ENCODE peak calls at places on chromosomes 7 and 10, in six cellular contexts. C is IMR-90, Q is testis, H is GM10248, P is brain microvascular endothelial cell, G is GM23338. L is an unnamed sample.

GRCh38 chr10:133274751-133275682 is 1.7 kb downstream of the ADAM8 start:
- DNase-seq in C (no peak), Q (no peak), H (peak), P (no peak), G (no peak), L (peak)

GRCh38 chr7:76300210-76300731 is 2.2 kb upstream of the HSPB1 start:
- DNase-seq in C (peak), Q (no peak), H (no peak), P (peak), G (no peak), L (no peak)

GRCh38 chr10:132701099-132701845 is 84.7 kb downstream of the NKX6-2 start:
- DNase-seq in C (no peak), Q (no peak), H (no peak), P (no peak), G (no peak), L (no peak)

GRCh38 chr7:93873998-93874574 is 16.5 kb downstream of the TFPI2 start:
- DNase-seq in C (no peak), Q (no peak), H (no peak), P (no peak), G (peak), L (no peak)

GRCh38 chr10:43259248-43259980 is 7.5 kb downstream of the RASGEF1A start:
- DNase-seq in C (no peak), Q (no peak), H (no peak), P (no peak), G (no peak), L (peak)

GRCh38 chr7:138879356-138879755 is 81.4 kb upstream of the ATP6V0A4 start:
- DNase-seq in C (no peak), Q (no peak), H (no peak), P (no peak), G (no peak), L (no peak)

GRCh38 chr7:66330961-66331360 is 125.8 kb downstream of the TPST1 start:
- DNase-seq in C (peak), Q (peak), H (no peak), P (no peak), G (no peak), L (no peak)

GRCh38 chr10:6256439-6256838 is 53.7 kb downstream of the PFKFB3 start:
- DNase-seq in C (no peak), Q (no peak), H (no peak), P (no peak), G (no peak), L (no peak)

GRCh38 chr10:48684792-48685651 is at the start of gene WDFY4:
- DNase-seq in C (no peak), Q (no peak), H (peak), P (no peak), G (no peak), L (peak)

GRCh38 chr7:70923086-70923845 is 208.7 kb upstream of the GALNT17 start:
- DNase-seq in C (no peak), Q (no peak), H (no peak), P (no peak), G (no peak), L (no peak)

GRCh38 chr10:107915277-107915634 is 750.8 kb upstream of the SORCS1 start:
- DNase-seq in C (no peak), Q (peak), H (peak), P (no peak), G (peak), L (no peak)

GRCh38 chr10:62016477-62017140 is 115.1 kb downstream of the ARID5B start:
- DNase-seq in C (peak), Q (no peak), H (peak), P (no peak), G (no peak), L (no peak)

GRCh38 chr7:46900312-46901263 is 681.3 kb downstream of the TNS3 start:
- DNase-seq in C (peak), Q (no peak), H (no peak), P (no peak), G (no peak), L (no peak)

GRCh38 chr10:123848564-123849457 is 42.8 kb downstream of the CPXM2 start:
- DNase-seq in C (no peak), Q (no peak), H (no peak), P (no peak), G (no peak), L (peak)

GRCh38 chr10:7239312-7239985 is 171.4 kb downstream of the SFMBT2 start:
- DNase-seq in C (no peak), Q (no peak), H (no peak), P (no peak), G (no peak), L (no peak)

GRCh38 chr10:81036257-81036656 is 498.6 kb downstream of the SH2D4B start:
- DNase-seq in C (no peak), Q (no peak), H (peak), P (no peak), G (no peak), L (peak)

GRCh38 chr7:79176859-79177477 is 276.5 kb downstream of the MAGI2 start:
- DNase-seq in C (peak), Q (peak), H (peak), P (peak), G (peak), L (no peak)

GRCh38 chr7:154953006-154953684 is 49.8 kb downstream of the PAXIP1 start:
- DNase-seq in C (peak), Q (peak), H (peak), P (peak), G (peak), L (peak)

GRCh38 chr10:122307669-122308486 is 36.8 kb downstream of the BTBD16 start:
- DNase-seq in C (peak), Q (peak), H (peak), P (peak), G (no peak), L (peak)

GRCh38 chr7:69598081-69598486 is at the start of gene AUTS2:
- DNase-seq in C (peak), Q (peak), H (peak), P (peak), G (peak), L (peak)

GRCh38 chr10:17239671-17240460 is 11.8 kb downstream of the VIM start:
- DNase-seq in C (no peak), Q (no peak), H (no peak), P (no peak), G (no peak), L (no peak)

GRCh38 chr10:88288621-88289059 is 294.5 kb downstream of the RNLS start:
- DNase-seq in C (no peak), Q (no peak), H (no peak), P (no peak), G (no peak), L (peak)

GRCh38 chr10:18793951-18794350 is 134.7 kb downstream of the ARL5B start:
- DNase-seq in C (peak), Q (no peak), H (no peak), P (peak), G (peak), L (no peak)

GRCh38 chr10:64054392-64054791 is 533.2 kb downstream of the REEP3 start:
- DNase-seq in C (no peak), Q (no peak), H (no peak), P (no peak), G (no peak), L (no peak)

GRCh38 chr10:13659887-13660544 is 73.3 kb downstream of the PRPF18 start:
- DNase-seq in C (peak), Q (peak), H (peak), P (no peak), G (peak), L (peak)

GRCh38 chr10:104076743-104077160 is 8.9 kb downstream of the COL17A1 start:
- DNase-seq in C (peak), Q (peak), H (no peak), P (peak), G (peak), L (no peak)

GRCh38 chr10:79181227-79181626 is 112.5 kb downstream of the ZMIZ1 start:
- DNase-seq in C (no peak), Q (no peak), H (no peak), P (no peak), G (no peak), L (no peak)

GRCh38 chr10:64036996-64037666 is 515.9 kb downstream of the REEP3 start:
- DNase-seq in C (no peak), Q (no peak), H (no peak), P (no peak), G (no peak), L (no peak)

GRCh38 chr10:16948335-16948734 is 131.1 kb upstream of the RSU1 start:
- DNase-seq in C (no peak), Q (no peak), H (no peak), P (no peak), G (no peak), L (no peak)

GRCh38 chr10:91607661-91608442 is 25.0 kb downstream of the PPP1R3C start:
- DNase-seq in C (no peak), Q (peak), H (no peak), P (peak), G (no peak), L (no peak)

DNA sequence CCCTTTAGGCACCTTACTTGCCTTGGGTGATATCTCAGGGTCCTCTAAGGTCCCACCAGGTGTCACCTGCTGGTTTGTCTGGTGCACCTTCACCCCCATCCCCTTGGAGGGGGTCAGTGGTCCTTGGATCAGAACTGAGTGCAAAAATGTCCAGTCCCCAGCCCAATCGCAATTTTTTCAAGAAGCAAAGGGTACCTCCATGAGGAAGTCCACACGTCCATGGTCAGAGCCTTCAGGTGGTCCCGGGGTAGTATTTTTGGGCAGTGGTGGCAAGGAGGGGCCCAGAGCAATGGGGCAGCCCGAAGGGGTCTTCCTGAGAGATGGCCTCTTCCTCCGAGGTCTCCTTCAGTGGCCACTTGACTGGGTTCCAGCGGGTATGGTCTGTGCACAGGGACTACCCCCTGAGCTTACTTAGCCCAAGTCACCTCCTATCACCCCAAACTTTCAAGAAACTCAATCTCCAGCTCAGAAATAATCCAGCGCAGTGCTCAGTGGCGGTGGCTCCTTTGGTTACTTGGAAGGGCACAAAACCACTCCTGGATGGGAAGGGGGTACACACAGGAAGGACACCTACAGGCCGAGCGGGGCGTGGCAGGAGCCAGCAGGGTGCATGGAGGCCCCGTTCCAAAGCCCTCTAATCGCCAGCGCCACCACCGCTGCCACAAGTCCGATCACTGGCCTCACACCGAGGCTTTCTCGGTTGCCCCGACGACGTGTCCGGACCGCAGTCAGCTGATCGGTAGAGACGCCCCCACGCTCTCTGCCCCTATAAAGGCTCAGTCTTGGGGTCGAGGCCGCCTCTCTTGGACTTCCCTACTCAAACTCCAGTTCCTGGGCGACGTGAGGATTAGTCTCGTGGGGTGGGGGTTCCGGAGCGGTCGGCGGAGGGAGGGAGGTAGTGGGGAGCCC is 4.5 kb downstream of the SAP25 start:
- DNase-seq in C (no peak), Q (peak), H (peak), P (no peak), G (peak), L (peak)
- TF ChIP-seq CTCF in C (peak), Q (peak), H (peak), P (peak), G (peak), L (peak)

DNA sequence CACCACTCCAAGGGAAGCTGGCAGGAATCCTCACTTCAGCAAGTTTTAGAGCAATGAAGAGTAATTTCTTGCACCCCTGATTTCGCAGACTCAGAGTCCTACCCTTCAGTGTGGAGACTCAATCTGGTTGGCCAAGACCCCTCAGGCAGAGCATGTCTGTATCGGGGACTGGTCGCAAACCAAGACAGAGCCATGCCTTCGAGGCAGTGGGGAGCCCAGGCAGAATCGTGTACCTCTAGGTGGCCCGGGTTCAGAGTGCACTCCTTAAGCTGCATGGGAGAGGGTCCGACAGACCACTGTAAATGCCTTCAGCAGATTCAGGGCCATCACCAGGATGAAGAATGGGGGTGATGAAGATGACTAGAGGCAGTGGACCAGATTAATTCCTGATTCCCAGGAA is 94.9 kb downstream of the STRA8 start:
- DNase-seq in C (no peak), Q (no peak), H (no peak), P (no peak), G (no peak), L (no peak)
- TF ChIP-seq CTCF in C (no peak), Q (no peak), H (no peak), P (no peak), G (no peak), L (no peak)

DNA sequence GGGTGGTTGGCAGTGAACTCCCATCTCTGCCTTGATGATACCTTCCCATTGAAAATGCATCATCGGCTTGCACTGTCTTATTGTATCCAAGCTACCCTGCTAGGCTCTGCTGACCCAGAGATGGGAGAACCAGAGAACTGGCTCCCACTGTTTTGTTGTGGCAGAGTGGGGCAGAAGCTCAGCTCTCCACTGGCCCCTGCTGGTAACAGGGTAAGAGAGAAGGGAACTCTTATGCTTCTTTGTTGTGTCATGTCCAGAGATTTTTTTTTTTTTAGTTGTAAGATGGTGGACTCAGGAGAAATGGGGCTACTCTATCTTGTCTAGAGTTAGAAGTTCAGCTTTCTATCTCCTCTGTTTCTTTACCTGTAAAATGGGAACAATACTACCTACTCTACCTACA is 100.5 kb upstream of the SDK1 start:
- DNase-seq in C (peak), Q (peak), H (peak), P (peak), G (peak), L (peak)
- TF ChIP-seq CTCF in C (peak), Q (no peak), H (peak), P (peak), G (peak), L (peak)

GRCh38 chr7:87507446-87507845 is 32.0 kb upstream of the ABCB4 start:
- DNase-seq in C (no peak), Q (no peak), H (no peak), P (no peak), G (peak), L (no peak)

GRCh38 chr7:87510430-87510875 is 35.0 kb upstream of the ABCB4 start:
- DNase-seq in C (no peak), Q (no peak), H (no peak), P (no peak), G (peak), L (no peak)

GRCh38 chr7:87505557-87506242 is 30.2 kb upstream of the ABCB4 start:
- DNase-seq in C (no peak), Q (no peak), H (no peak), P (no peak), G (no peak), L (no peak)

GRCh38 chr7:87505122-87505521 is 29.6 kb upstream of the ABCB4 start:
- DNase-seq in C (peak), Q (no peak), H (no peak), P (no peak), G (no peak), L (no peak)

DNA sequence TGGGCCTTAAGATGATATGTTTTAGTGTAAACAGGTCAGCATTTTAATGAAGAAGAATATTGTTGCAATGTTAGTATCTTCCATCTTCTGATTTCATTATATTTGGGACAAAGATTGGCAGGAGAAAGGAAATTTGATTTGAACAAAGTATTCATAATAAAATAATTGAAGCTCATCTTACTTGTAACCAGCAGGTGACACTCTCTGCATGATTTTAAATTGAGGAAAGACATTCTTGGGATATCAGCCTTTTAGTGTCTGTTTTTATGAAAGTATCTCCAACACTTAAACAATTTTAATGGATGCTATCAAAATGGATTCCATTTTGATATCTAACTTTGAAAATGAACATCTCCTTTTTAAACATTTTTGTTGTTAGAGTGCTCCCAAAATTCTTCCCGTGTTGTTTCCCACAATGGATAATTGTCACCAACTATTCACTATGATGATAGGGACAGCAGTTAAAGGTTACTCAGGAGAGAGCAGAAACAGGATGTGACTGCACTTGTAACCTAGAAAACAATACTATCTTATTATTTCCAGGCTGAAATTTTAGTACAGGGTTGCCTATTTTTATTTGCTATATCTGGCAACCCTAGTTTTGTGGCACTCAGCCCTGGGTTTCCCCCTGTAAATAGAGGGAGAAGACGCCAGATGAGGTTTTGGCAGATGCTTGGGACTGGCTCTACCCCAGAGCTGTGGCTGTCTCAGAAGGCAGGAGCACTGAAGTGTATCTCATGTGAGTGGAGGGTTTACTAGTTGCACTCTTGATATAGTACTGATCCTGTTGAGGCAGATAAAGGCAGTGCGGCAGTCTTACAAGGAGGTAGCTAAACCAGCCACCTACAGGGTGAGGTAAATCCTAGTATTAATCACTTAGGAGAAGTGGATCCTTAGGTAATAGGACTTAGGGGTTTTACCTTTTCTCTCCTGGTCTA is 31.0 kb upstream of the ABCB4 start:
- DNase-seq in C (peak), Q (no peak), H (no peak), P (no peak), G (no peak), L (no peak)
- TF ChIP-seq CTCF in C (peak), Q (peak), H (peak), P (peak), G (peak), L (peak)

GRCh38 chr7:144517762-144518161 is 114.3 kb upstream of the NOBOX start:
- DNase-seq in C (no peak), Q (no peak), H (no peak), P (no peak), G (no peak), L (no peak)

GRCh38 chr7:144508702-144509101 is 105.2 kb upstream of the NOBOX start:
- DNase-seq in C (no peak), Q (no peak), H (peak), P (no peak), G (no peak), L (peak)

GRCh38 chr7:144515430-144515829 is 111.9 kb upstream of the NOBOX start:
- DNase-seq in C (no peak), Q (no peak), H (no peak), P (no peak), G (peak), L (no peak)

GRCh38 chr7:144516729-144517128 is 113.2 kb upstream of the NOBOX start:
- DNase-seq in C (no peak), Q (no peak), H (no peak), P (no peak), G (peak), L (no peak)

DNA sequence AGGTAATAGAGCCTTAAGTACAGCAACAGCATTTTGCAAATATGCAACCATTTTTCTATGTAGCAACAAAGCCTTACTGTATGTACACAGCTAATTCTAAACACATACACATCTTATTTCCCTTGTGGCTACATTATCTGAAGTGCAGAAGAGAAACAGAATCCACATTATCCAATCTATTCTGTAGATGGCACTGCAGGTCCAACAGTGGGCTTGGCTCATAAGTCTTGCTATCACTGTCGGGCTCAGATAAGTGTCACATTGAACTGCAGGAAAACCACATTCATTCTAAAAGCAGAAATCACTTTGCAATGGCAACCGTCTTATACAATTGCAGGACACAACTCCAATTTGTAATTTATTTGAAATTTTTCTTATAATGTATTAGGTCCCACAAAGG is 109.8 kb upstream of the NOBOX start:
- DNase-seq in C (no peak), Q (no peak), H (no peak), P (peak), G (peak), L (peak)
- TF ChIP-seq CTCF in C (no peak), Q (no peak), H (peak), P (peak), G (peak), L (peak)